ENCODE peak calls at places on chromosome 12, in ten cellular contexts. Q, K, S, W, H, Y, O, Z, A and I are unnamed samples.

GRCh38 chr12:123893276-123893675 is 79.4 kb downstream of the CCDC92 start:
- DNase-seq in Q (no peak), K (no peak), S (no peak), W (no peak), H (no peak), Y (no peak), O (no peak), Z (no peak), A (no peak), I (no peak)

GRCh38 chr12:4562034-4562657 is at the start of gene DYRK4:
- DNase-seq in Q (peak), K (no peak), S (peak), W (peak), H (peak), Y (no peak), O (no peak), Z (peak), A (no peak), I (no peak)

GRCh38 chr12:88600272-88600671 is 20.0 kb upstream of the KITLG start:
- DNase-seq in Q (no peak), K (no peak), S (peak), W (no peak), H (no peak), Y (no peak), O (no peak), Z (no peak), A (peak), I (no peak)

GRCh38 chr12:14998941-14999340 is 26.1 kb downstream of the PDE6H start:
- DNase-seq in Q (no peak), K (no peak), S (no peak), W (no peak), H (peak), Y (no peak), O (no peak), Z (no peak), A (no peak), I (no peak)

GRCh38 chr12:6363330-6364036 is 11.9 kb downstream of the SCNN1A start:
- DNase-seq in Q (no peak), K (peak), S (peak), W (no peak), H (peak), Y (peak), O (no peak), Z (peak), A (peak), I (peak)

GRCh38 chr12:98440165-98440581 is 75.2 kb upstream of the TMPO start:
- DNase-seq in Q (no peak), K (peak), S (peak), W (no peak), H (peak), Y (no peak), O (no peak), Z (peak), A (no peak), I (no peak)

GRCh38 chr12:130961921-130962326 is 8.2 kb downstream of the ADGRD1 start:
- DNase-seq in Q (no peak), K (no peak), S (no peak), W (no peak), H (no peak), Y (no peak), O (no peak), Z (no peak), A (no peak), I (no peak)

GRCh38 chr12:13002301-13003097 is 2.4 kb upstream of the HEBP1 start:
- DNase-seq in Q (no peak), K (no peak), S (no peak), W (no peak), H (no peak), Y (no peak), O (no peak), Z (no peak), A (no peak), I (no peak)

GRCh38 chr12:21234395-21234794 is 100.3 kb downstream of the SLCO1A2 start:
- DNase-seq in Q (no peak), K (no peak), S (no peak), W (no peak), H (no peak), Y (no peak), O (no peak), Z (no peak), A (no peak), I (no peak)

GRCh38 chr12:64560395-64561301 is 49.6 kb upstream of the RASSF3 start:
- DNase-seq in Q (no peak), K (peak), S (peak), W (no peak), H (peak), Y (no peak), O (no peak), Z (no peak), A (peak), I (no peak)

GRCh38 chr12:34371050-34371449 is 348.8 kb downstream of the ALG10 start:
- DNase-seq in Q (no peak), K (no peak), S (no peak), W (no peak), H (no peak), Y (no peak), O (no peak), Z (no peak), A (no peak), I (no peak)

GRCh38 chr12:115223322-115223721 is 539.3 kb upstream of the TBX3 start:
- DNase-seq in Q (no peak), K (no peak), S (peak), W (no peak), H (no peak), Y (no peak), O (no peak), Z (no peak), A (no peak), I (no peak)

GRCh38 chr12:96652870-96653269 is 163.5 kb downstream of the CFAP54 start:
- DNase-seq in Q (no peak), K (no peak), S (no peak), W (no peak), H (no peak), Y (no peak), O (no peak), Z (no peak), A (no peak), I (no peak)

GRCh38 chr12:116135209-116135930 is 142.1 kb downstream of the MED13L start:
- DNase-seq in Q (no peak), K (peak), S (peak), W (no peak), H (no peak), Y (no peak), O (no peak), Z (no peak), A (peak), I (no peak)

GRCh38 chr12:64673490-64674169 is 63.3 kb downstream of the RASSF3 start:
- DNase-seq in Q (no peak), K (no peak), S (no peak), W (peak), H (peak), Y (no peak), O (no peak), Z (no peak), A (peak), I (no peak)

GRCh38 chr12:115155665-115156645 is 472.0 kb upstream of the TBX3 start:
- DNase-seq in Q (no peak), K (no peak), S (peak), W (no peak), H (no peak), Y (no peak), O (no peak), Z (no peak), A (no peak), I (no peak)

GRCh38 chr12:76010732-76011458 is 20.7 kb downstream of the PHLDA1 start:
- DNase-seq in Q (no peak), K (no peak), S (no peak), W (no peak), H (no peak), Y (no peak), O (no peak), Z (no peak), A (no peak), I (no peak)

GRCh38 chr12:30905483-30906009 is 21.0 kb upstream of the TSPAN11 start:
- DNase-seq in Q (no peak), K (no peak), S (no peak), W (no peak), H (no peak), Y (no peak), O (no peak), Z (no peak), A (no peak), I (no peak)